ENCODE peak calls at places on chromosomes 12 and 14, in six cellular contexts. H, Q, V, D, T and L are unnamed samples.

GRCh38 chr14:75513911-75514672 is 8.2 kb upstream of the BATF start:
- DNase-seq in T (peak; percentile 21), V (no peak), H (no peak), D (no peak), Q (no peak), L (no peak)

GRCh38 chr14:103214461-103214958 is 91.2 kb downstream of the TNFAIP2 start:
- DNase-seq in T (no peak), D (no peak), H (no peak), V (no peak), Q (no peak), L (no peak)

GRCh38 chr12:76085159-76085868 is 829 bp upstream of the NAP1L1 start:
- DNase-seq in Q (peak; percentile 10), H (peak; percentile 55), D (peak; percentile 31), V (peak; percentile 51), T (no peak), L (no peak)

GRCh38 chr12:98646165-98646764 is 1.2 kb downstream of the APAF1 start:
- DNase-seq in Q (peak; percentile 36), H (peak; percentile 43), T (no peak), D (peak; percentile 8), V (peak; percentile 63), L (no peak)

GRCh38 chr14:58216544-58216943 is 16.6 kb downstream of the ACTR10 start:
- DNase-seq in D (no peak), Q (no peak), T (no peak), V (peak; percentile 15), H (peak; percentile 40), L (no peak)

GRCh38 chr14:101554991-101555668 is 6.2 kb upstream of the DIO3 start:
- DNase-seq in V (no peak), H (no peak), D (peak; percentile 81), Q (no peak), T (no peak), L (no peak)

GRCh38 chr12:94614288-94614721 is 36.1 kb downstream of the TMCC3 start:
- DNase-seq in V (no peak), T (peak; percentile 76), Q (peak; percentile 60), H (no peak), D (no peak), L (no peak)

GRCh38 chr14:71119075-71119474 is 211.8 kb downstream of the PCNX1 start:
- DNase-seq in T (no peak), H (peak; percentile 42), V (peak; percentile 57), Q (peak; percentile 75), D (no peak), L (no peak)

GRCh38 chr12:131085816-131086591 is 132.3 kb downstream of the ADGRD1 start:
- DNase-seq in Q (no peak), T (no peak), D (no peak), H (no peak), V (no peak), L (no peak)

GRCh38 chr12:50788562-50788961 is 24.7 kb downstream of the ATF1 start:
- DNase-seq in D (no peak), T (no peak), V (peak; percentile 87), H (peak; percentile 98), Q (no peak), L (no peak)

DNA sequence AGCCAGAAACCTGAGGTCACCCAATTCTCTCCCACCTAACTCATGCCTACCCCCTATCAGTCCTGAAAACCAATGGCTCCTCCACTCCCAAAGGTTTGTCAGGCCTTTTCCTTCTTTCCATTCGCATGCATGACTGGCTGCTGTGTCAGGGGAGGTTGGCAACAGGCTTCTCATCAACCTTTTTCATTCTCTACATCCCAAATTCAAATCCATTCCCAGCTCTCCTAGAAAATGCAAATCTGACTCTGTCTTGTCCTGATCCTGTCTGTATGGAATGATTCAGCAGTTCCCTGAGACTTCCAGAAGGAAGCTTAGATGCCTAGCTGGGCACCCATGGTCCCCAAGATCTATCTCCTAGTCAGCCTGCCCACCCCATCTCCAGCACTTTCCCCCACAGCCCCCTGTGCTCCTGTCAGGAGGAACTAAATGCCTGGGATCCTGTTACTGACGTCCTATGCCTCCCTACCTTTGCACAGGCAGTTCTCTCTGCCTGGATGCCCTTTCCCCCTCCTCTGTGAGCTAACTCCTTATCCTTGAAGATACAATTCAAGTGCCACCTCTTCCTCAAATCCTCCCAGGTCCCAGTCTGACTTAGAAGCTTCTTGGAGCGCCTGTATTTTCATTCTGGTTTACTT is 5.1 kb upstream of the CTDSP2 start:
- DNase-seq in T (no peak), D (no peak), V (no peak), H (no peak), Q (no peak), L (no peak)
- TF ChIP-seq EZH2 in T (no peak), D (no peak), V (no peak), H (no peak), Q (no peak), L (no peak)

DNA sequence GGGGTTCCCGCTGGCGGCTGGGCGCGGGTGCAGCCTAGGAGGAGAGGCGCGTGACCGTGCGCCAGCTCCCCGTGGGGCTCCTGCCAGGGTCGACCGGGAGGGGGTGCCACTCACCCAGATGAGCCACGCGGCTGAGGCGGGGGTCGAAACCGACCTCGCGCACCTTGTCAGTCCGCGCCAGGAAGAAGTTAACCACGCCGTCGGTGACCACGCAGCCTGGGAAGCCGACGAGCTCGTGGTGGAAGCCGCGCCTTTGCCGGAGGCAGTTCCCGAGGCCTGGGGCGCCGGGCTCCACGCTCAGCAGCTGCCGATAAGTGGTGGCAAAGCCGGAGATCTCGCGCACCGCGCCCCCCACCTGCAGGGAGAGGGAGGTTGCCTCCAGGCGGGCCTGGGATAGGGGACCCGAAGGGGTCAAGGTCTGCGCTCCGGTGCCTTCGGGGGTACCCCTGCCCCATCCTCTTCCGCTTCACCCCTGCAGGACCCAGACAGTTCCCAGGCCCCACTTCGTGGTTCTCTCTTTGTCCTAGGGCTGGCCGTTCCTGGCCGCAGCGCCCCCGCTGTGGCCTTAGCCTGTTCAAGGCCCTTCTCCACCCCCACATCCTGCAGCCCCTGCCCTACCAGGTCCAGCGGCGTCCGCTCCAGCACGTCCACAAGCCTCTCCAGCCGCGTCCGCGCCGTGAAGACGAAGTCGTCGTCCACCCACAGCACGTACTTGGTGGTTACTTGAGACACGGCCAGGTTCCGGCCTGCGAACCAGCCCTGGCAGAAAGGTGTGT is 5.3 kb downstream of the B4GALNT1 start:
- DNase-seq in T (peak; percentile 50), D (no peak), H (no peak), V (no peak), Q (no peak), L (no peak)
- TF ChIP-seq EZH2 in T (peak; percentile 43), D (peak; percentile 74), H (peak; percentile 49), V (no peak), Q (no peak), L (no peak)

GRCh38 chr12:109310247-109311125 is 1.4 kb upstream of the FOXN4 start:
- DNase-seq in V (no peak), D (no peak), T (peak; percentile 52), Q (no peak), H (no peak), L (no peak)
- TF ChIP-seq EZH2 in V (peak; percentile 94), D (no peak), T (peak; percentile 45), Q (peak; percentile 81), H (peak; percentile 91), L (no peak)

GRCh38 chr14:105166571-105167302 is 1.8 kb downstream of the JAG2 start:
- DNase-seq in T (no peak), D (no peak), H (no peak), Q (peak; percentile 50), V (no peak), L (no peak)
- TF ChIP-seq EZH2 in T (no peak), D (no peak), H (no peak), Q (no peak), V (no peak), L (no peak)

GRCh38 chr12:2894961-2895360 is 4.3 kb downstream of the TULP3 start:
- DNase-seq in Q (no peak), H (no peak), T (peak; percentile 17), D (no peak), V (peak; percentile 46), L (no peak)
- TF ChIP-seq EZH2 in Q (no peak), H (no peak), T (no peak), D (no peak), V (no peak), L (no peak)

DNA sequence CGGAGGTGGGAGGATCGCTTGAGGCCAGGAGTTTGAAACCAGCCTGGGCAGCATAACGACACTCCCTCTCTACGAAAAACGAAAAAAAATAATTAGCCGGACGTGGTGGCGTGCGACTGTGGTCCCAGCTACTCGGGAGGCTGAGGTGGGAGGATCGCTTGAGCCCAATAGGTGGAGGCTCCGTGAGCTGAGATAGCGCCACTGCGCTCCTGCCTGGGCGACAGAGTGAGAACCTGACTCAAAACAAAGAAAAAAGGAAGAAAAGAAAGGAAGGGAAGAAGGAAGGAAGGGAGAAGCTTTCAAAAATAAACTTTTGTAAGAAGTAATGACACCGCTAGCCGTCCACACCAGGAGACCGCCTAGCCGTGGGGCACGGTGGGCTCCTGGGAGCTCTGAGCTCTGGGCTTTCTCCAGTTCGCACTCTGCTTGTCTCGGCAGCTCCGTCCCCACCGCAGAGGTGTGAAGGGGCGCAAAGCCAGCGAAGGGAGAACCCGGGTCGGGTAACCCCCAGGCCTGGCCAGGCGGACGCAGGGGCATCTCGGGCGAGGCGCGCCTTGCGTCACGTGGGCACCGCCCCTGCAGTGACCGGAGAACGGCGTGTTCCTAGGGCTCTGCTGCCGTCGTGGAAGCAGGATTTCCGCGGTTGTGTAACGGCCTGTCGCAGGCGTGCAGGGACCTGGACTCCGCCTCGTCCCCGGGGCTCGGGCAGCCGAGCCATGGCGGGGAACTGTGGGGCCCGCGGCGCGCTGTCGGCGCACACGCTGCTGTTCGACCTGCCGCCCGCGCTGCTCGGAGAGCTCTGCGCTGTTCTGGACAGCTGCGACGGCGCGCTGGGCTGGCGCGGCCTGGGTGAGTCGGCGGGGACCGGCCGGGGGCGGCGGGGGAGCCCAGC is at the start of gene IRAK3:
- DNase-seq in T (peak; percentile 69), Q (peak; percentile 37), V (peak; percentile 82), D (peak; percentile 69), H (peak; percentile 20), L (no peak)
- TF ChIP-seq EZH2 in T (peak; percentile 69), Q (no peak), V (no peak), D (no peak), H (peak; percentile 57), L (no peak)

DNA sequence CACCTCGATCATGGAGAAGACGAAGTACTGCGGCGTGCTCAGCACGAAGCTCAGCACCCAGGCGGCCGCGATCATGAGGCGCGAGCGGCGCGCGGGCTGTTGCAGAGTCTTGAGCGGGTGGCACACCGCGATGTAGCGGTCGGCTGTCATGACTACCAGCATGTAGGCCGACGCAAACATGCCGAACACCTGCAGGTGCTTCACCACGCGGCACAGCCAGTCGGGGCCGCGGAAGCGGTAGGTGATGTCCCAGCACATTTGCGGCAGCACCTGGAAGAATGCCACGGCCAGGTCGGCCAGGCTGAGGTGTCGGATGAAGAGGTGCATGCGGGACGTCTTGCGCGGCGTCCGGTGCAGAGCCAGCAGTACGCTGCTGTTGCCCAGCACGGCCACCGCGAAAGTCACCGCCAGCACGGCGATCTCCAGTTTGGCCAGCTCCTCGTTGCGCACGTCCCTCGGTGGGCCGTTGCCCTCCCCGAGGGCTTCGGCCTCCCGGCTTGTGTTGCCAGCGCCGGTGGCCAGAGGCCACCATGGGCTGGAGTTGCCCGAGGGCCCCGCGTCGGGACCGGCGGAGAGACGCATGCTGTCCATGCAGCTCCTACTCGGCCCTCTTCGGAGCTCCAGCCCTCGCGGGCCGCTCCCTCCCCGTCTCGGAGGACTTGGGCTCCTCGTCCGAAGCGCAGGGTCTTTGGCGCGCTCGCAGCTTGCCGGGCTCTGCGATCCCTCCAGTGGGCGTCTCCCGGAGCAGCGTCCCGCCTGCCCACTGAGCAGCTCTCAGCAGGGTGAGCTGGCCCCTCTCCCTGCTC is 543 bp downstream of the AVPR1A start:
- DNase-seq in T (peak; percentile 80), Q (no peak), V (peak; percentile 11), H (no peak), D (peak; percentile 22), L (no peak)
- TF ChIP-seq EZH2 in T (no peak), Q (peak; percentile 94), V (no peak), H (peak; percentile 99), D (peak; percentile 66), L (no peak)